ENCODE peak calls at places on chromosomes 12 and 14, in eight cellular contexts. H is cardiac muscle cell, K is astrocyte of the cerebellum, Z is fibroblast of pulmonary artery, E is GM06990, B is tibial artery, G is fibroblast of lung, U is psoas muscle. W is an unnamed sample.

GRCh38 chr12:10354502-10354901 is 35.3 kb downstream of the KLRK1 start:
- DNase-seq in H (peak), K (no peak), Z (peak), E (no peak), B (no peak), G (peak), U (no peak), W (no peak)

GRCh38 chr12:118356809-118357326 is 15.8 kb downstream of the TAOK3 start:
- DNase-seq in H (peak), K (no peak), Z (peak), E (peak), B (no peak), G (peak), U (no peak), W (no peak)

GRCh38 chr12:65603428-65604351 is 220.6 kb upstream of the HMGA2 start:
- DNase-seq in H (peak), K (peak), Z (peak), E (no peak), B (peak), G (peak), U (no peak), W (no peak)

GRCh38 chr12:88868062-88868461 is 287.8 kb upstream of the KITLG start:
- DNase-seq in H (peak), K (no peak), Z (peak), E (no peak), B (no peak), G (peak), U (no peak), W (no peak)

GRCh38 chr12:87491598-87491997 is 537.6 kb downstream of the C12orf50 start:
- DNase-seq in H (no peak), K (no peak), Z (no peak), E (no peak), B (no peak), G (no peak), U (no peak), W (no peak)

GRCh38 chr14:23357261-23357660 is 4.6 kb upstream of the SLC22A17 start:
- DNase-seq in H (no peak), K (no peak), Z (no peak), E (no peak), B (no peak), G (no peak), U (no peak), W (no peak)

GRCh38 chr12:105233045-105233905 is 2.7 kb downstream of the APPL2 start:
- DNase-seq in H (peak), K (no peak), Z (no peak), E (no peak), B (no peak), G (no peak), U (no peak), W (no peak)

GRCh38 chr12:936377-937345 is 12.8 kb downstream of the RAD52 start:
- DNase-seq in H (no peak), K (no peak), Z (no peak), E (no peak), B (no peak), G (no peak), U (no peak), W (no peak)

GRCh38 chr14:104519721-104520120 is 59.8 kb upstream of the C14orf180 start:
- DNase-seq in H (no peak), K (no peak), Z (no peak), E (no peak), B (no peak), G (no peak), U (no peak), W (no peak)

GRCh38 chr14:21334202-21334906 is 49.5 kb downstream of the SUPT16H start:
- DNase-seq in H (no peak), K (no peak), Z (no peak), E (no peak), B (no peak), G (no peak), U (no peak), W (no peak)

GRCh38 chr12:100251917-100252316 is 15.0 kb downstream of the DEPDC4 start:
- DNase-seq in H (no peak), K (no peak), Z (no peak), E (no peak), B (no peak), G (no peak), U (no peak), W (no peak)

GRCh38 chr14:75141967-75142366 is 15.1 kb upstream of the NEK9 start:
- DNase-seq in H (peak), K (no peak), Z (peak), E (no peak), B (no peak), G (peak), U (no peak), W (no peak)

GRCh38 chr12:131217024-131217586 is 263.4 kb downstream of the ADGRD1 start:
- DNase-seq in H (no peak), K (no peak), Z (no peak), E (no peak), B (peak), G (no peak), U (no peak), W (no peak)

GRCh38 chr14:71726639-71727085 is 205.6 kb upstream of the RGS6 start:
- DNase-seq in H (no peak), K (no peak), Z (no peak), E (no peak), B (no peak), G (no peak), U (no peak), W (no peak)

GRCh38 chr12:67943295-67943892 is 45.9 kb upstream of the IFNG-AS1 start:
- DNase-seq in H (peak), K (peak), Z (peak), E (peak), B (no peak), G (peak), U (no peak), W (no peak)

GRCh38 chr14:52546318-52546670 is 6.0 kb downstream of the TXNDC16 start:
- DNase-seq in H (no peak), K (no peak), Z (no peak), E (no peak), B (no peak), G (no peak), U (no peak), W (no peak)

GRCh38 chr14:94213741-94214140 is 39.6 kb downstream of the PPP4R4 start:
- DNase-seq in H (no peak), K (no peak), Z (no peak), E (no peak), B (no peak), G (no peak), U (no peak), W (no peak)

GRCh38 chr12:57240926-57241555 is 9.9 kb downstream of the STAC3 start:
- DNase-seq in H (no peak), K (no peak), Z (no peak), E (no peak), B (no peak), G (peak), U (peak), W (no peak)

GRCh38 chr12:22971247-22971646 is 346.3 kb downstream of the ETNK1 start:
- DNase-seq in H (no peak), K (no peak), Z (no peak), E (no peak), B (no peak), G (no peak), U (peak), W (no peak)

GRCh38 chr14:78704965-78705364 is 534.8 kb downstream of the NRXN3 start:
- DNase-seq in H (no peak), K (no peak), Z (no peak), E (no peak), B (no peak), G (no peak), U (no peak), W (no peak)

GRCh38 chr12:65171073-65171472 is 1.7 kb downstream of the LEMD3 start:
- DNase-seq in H (peak), K (no peak), Z (peak), E (no peak), B (no peak), G (peak), U (no peak), W (no peak)

GRCh38 chr14:71478542-71478941 is 453.7 kb upstream of the RGS6 start:
- DNase-seq in H (peak), K (peak), Z (peak), E (peak), B (no peak), G (peak), U (no peak), W (peak)

GRCh38 chr14:100289916-100290606 is 16.2 kb downstream of the SLC25A29 start:
- DNase-seq in H (no peak), K (no peak), Z (no peak), E (no peak), B (no peak), G (no peak), U (no peak), W (no peak)

GRCh38 chr14:105499256-105500035 is 8.4 kb downstream of the TEDC1 start:
- DNase-seq in H (no peak), K (no peak), Z (no peak), E (peak), B (peak), G (no peak), U (no peak), W (no peak)

GRCh38 chr14:103401223-103402214 is 16.3 kb downstream of the MARK3 start:
- DNase-seq in H (peak), K (no peak), Z (peak), E (no peak), B (no peak), G (peak), U (no peak), W (no peak)

GRCh38 chr12:28184378-28184777 is 5.9 kb upstream of the CCDC91 start:
- DNase-seq in H (no peak), K (no peak), Z (no peak), E (no peak), B (no peak), G (no peak), U (no peak), W (no peak)

GRCh38 chr14:89293349-89293916 is 123.6 kb downstream of the FOXN3 start:
- DNase-seq in H (peak), K (no peak), Z (no peak), E (no peak), B (peak), G (no peak), U (no peak), W (no peak)

GRCh38 chr14:68662395-68662794 is 130.5 kb downstream of the ZFP36L1 start:
- DNase-seq in H (no peak), K (no peak), Z (no peak), E (no peak), B (peak), G (no peak), U (no peak), W (no peak)

GRCh38 chr14:91291786-91292405 is 47.4 kb upstream of the GPR68 start:
- DNase-seq in H (no peak), K (no peak), Z (no peak), E (no peak), B (no peak), G (no peak), U (no peak), W (no peak)

GRCh38 chr14:33120966-33121365 is 182.3 kb downstream of the NPAS3 start:
- DNase-seq in H (no peak), K (no peak), Z (peak), E (no peak), B (no peak), G (peak), U (no peak), W (no peak)

GRCh38 chr14:69133206-69134125 is 19.5 kb downstream of the DCAF5 start:
- DNase-seq in H (peak), K (no peak), Z (peak), E (no peak), B (no peak), G (peak), U (no peak), W (no peak)

GRCh38 chr12:106956048-106956935 is 585 bp downstream of the TMEM263 start:
- DNase-seq in H (peak), K (peak), Z (peak), E (peak), B (peak), G (peak), U (peak), W (no peak)
- TF ChIP-seq CTCF in H (peak), K (peak), Z (no peak), E (peak), B (peak), G (no peak), U (peak), W (no peak)

GRCh38 chr12:34348836-34349672 is 326.8 kb downstream of the ALG10 start:
- DNase-seq in H (no peak), K (no peak), Z (no peak), E (no peak), B (no peak), G (no peak), U (no peak), W (no peak)

GRCh38 chr12:34346372-34347034 is 324.2 kb downstream of the ALG10 start:
- DNase-seq in H (no peak), K (no peak), Z (no peak), E (no peak), B (no peak), G (no peak), U (no peak), W (no peak)

GRCh38 chr12:34348064-34348463 is 325.8 kb downstream of the ALG10 start:
- DNase-seq in H (no peak), K (no peak), Z (no peak), E (no peak), B (no peak), G (no peak), U (no peak), W (no peak)

GRCh38 chr12:34345801-34346200 is 323.5 kb downstream of the ALG10 start:
- DNase-seq in H (no peak), K (no peak), Z (no peak), E (no peak), B (no peak), G (no peak), U (no peak), W (no peak)

GRCh38 chr12:34347367-34347766 is 325.1 kb downstream of the ALG10 start:
- DNase-seq in H (no peak), K (no peak), Z (no peak), E (no peak), B (no peak), G (no peak), U (no peak), W (no peak)
- TF ChIP-seq CTCF in H (no peak), K (no peak), Z (no peak), E (no peak), B (no peak), G (no peak), U (no peak), W (no peak)

DNA sequence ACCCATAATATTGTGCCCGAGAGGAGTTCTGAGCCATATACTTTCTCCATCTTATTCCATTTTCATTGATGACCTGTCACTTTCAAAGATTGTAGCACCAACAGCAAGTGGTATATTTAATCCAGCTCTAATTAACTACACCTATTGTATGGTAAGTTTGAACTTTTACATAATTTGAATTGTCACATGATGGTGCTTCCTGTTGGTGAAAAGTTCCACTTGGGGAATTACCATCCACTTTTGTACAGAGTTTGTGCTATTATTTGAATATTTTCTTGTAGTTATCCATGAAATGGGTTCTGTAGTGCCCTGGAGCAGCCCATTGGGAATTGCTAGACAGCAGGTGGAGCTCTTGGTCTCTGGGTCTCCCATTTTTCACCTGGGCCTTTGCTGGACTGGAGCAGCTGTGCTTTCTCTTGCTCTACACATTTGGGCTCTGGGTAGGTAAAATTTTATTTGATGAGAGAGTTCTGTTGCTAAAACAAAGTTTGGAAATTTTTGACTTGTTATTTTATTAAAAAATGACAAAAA is 3.0 kb downstream of the SMCO3 start:
- DNase-seq in H (peak), K (no peak), Z (peak), E (no peak), B (no peak), G (peak), U (no peak), W (no peak)
- TF ChIP-seq CTCF in H (peak), K (peak), Z (peak), E (peak), B (peak), G (peak), U (peak), W (no peak)

GRCh38 chr12:5433081-5433839 is 1.4 kb downstream of the NTF3 start:
- DNase-seq in H (no peak), K (no peak), Z (no peak), E (no peak), B (peak), G (no peak), U (no peak), W (no peak)
- TF ChIP-seq CTCF in H (no peak), K (no peak), Z (no peak), E (no peak), B (peak), G (no peak), U (no peak), W (no peak)

DNA sequence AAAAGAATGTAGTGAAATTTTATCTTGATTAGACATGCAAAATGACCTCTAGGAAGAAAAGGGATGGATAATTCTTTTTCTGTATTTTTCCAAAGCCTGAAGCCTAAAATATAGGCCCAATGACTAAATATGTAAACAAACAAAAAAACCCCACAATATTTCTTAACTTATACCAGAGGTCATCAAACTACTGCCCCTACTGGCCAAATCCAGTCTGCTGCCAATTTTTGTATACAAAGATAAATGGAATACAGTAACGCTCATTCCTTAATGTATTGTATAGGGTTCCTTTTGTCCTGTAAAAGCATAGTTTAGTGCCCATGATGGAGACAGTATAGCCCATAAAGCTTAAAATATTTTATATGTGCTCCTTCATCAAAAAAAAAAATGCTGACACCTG is 145.7 kb upstream of the ALG10 start:
- DNase-seq in H (no peak), K (no peak), Z (no peak), E (no peak), B (no peak), G (no peak), U (no peak), W (no peak)
- TF ChIP-seq CTCF in H (no peak), K (no peak), Z (no peak), E (no peak), B (no peak), G (no peak), U (no peak), W (no peak)

DNA sequence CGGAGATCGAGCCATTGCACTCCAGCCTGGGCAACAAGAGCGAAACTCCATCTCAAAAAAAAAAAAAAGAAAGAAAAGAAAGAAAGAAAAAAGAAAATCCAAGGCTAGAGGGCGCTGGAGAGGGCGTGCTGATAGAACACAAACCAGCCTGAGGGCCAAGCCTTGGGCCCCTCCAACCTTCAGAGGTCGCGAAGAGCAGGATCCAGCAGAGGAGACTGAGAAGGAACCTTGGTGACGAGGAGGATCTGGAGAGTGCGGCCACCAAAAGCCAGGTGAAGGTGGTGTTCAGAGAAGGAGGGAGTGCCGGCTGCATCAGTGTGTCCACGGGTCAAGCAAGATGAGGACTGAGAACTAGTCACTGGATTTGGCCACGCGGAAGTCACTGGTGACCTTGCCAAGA is 4.1 kb upstream of the DYNC1H1 start:
- DNase-seq in H (peak), K (no peak), Z (peak), E (no peak), B (peak), G (no peak), U (no peak), W (no peak)
- TF ChIP-seq CTCF in H (peak), K (peak), Z (peak), E (peak), B (no peak), G (peak), U (no peak), W (no peak)

DNA sequence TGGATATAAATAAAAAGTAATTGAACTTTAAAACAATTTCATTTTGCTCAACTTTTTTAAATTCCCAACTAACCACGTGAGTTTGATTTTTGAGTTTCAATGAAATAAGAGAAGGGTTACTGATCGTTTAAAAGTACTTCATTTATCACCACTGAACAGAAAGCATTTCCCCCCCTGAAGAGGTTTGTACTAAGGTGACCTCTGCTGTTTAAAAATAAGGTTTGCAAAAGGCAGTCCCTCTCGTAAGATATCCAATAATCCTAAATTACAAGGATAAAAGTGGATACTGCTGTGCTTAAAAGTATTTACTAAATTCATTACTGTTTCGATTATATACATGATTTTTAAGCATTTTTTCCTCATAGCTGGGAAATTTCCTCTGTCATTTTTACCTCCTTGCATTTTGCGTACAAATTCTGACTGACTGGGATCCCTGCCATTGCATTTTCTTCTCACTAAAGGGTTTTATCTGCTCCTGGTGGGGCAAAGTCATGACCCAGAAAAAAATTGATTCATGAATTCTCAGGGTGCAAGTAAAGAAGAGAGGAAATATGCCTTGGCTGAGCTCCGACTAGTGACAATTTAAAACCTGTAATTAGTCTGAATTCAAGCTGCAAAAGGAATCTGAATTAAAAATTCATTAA is 463.8 kb downstream of the PRKD1 start:
- DNase-seq in H (peak), K (no peak), Z (peak), E (no peak), B (no peak), G (peak), U (no peak), W (no peak)
- TF ChIP-seq CTCF in H (peak), K (peak), Z (peak), E (no peak), B (no peak), G (no peak), U (no peak), W (no peak)

DNA sequence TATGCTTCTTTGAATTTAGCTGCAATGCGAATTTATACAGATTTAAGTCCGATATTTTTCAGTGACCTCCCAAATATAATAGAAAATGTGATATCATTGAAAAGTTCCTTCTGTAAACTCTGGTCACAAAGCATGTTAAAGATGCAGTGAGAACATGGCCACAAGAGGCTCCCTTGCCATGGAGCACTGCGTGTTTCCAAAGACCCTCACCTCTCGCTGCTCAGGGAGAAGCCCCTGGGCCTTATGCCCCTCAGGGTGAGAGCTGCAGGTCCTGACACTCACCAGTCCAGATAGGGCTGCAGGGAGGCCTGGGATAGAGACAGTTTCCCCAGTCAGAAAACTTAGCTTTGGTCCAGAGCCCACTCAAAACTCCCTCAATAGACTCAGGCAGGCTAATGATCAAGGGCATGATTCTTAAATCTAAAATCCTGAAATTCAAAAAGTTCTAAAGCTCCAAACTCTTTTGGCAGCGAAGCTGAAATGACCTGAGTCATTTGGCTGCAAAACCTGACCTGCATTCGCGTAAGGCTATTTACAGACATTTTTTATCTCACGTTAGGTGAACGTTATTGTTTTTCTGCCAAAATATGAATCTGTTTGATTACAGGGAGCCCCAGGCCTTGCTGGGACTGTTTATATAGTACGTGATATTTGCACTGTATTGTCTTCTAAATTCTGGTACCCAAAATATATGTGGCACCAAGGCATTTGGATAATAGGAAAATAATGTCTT is 67.8 kb downstream of the CAPZA3 start:
- DNase-seq in H (no peak), K (no peak), Z (no peak), E (no peak), B (no peak), G (no peak), U (no peak), W (no peak)
- TF ChIP-seq CTCF in H (no peak), K (peak), Z (peak), E (no peak), B (no peak), G (no peak), U (no peak), W (no peak)

W was measured in CD14-positive monocyte.